ENCODE peak calls at places on chromosome 3, in five cellular contexts. One of them, this sample, is unnamed.

GRCh38 chr3:156792945-156793344 is 33.2 kb upstream of the LEKR1 start:
- ATAC-seq in pancreas: no peak
- ATAC-seq in left lung: peak
- ATAC-seq in heart right ventricle: no peak
- ATAC-seq in HepG2: no peak
- ATAC-seq in this sample: no peak

GRCh38 chr3:197366301-197367044 is 68.1 kb upstream of the DLG1 start:
- ATAC-seq in heart right ventricle: peak
- ATAC-seq in left lung: peak
- ATAC-seq in pancreas: no peak
- ATAC-seq in HepG2: no peak
- ATAC-seq in this sample: no peak

GRCh38 chr3:176909044-176909443 is 288.2 kb downstream of the TBL1XR1 start:
- ATAC-seq in left lung: no peak
- ATAC-seq in heart right ventricle: no peak
- ATAC-seq in HepG2: no peak
- ATAC-seq in pancreas: no peak
- ATAC-seq in this sample: no peak

GRCh38 chr3:64214002-64214696 is 11.1 kb downstream of the PRICKLE2 start:
- ATAC-seq in pancreas: peak
- ATAC-seq in HepG2: no peak
- ATAC-seq in heart right ventricle: peak
- ATAC-seq in left lung: peak
- ATAC-seq in this sample: peak

GRCh38 chr3:28624079-28624478 is 275.5 kb upstream of the AZI2 start:
- ATAC-seq in pancreas: peak
- ATAC-seq in heart right ventricle: no peak
- ATAC-seq in left lung: no peak
- ATAC-seq in HepG2: no peak
- ATAC-seq in this sample: no peak

GRCh38 chr3:127787966-127788365 is 34.3 kb downstream of the MGLL start:
- ATAC-seq in heart right ventricle: no peak
- ATAC-seq in left lung: no peak
- ATAC-seq in HepG2: no peak
- ATAC-seq in pancreas: peak
- ATAC-seq in this sample: no peak

GRCh38 chr3:41794748-41795589 is 166.9 kb downstream of the ULK4 start:
- ATAC-seq in pancreas: no peak
- ATAC-seq in HepG2: no peak
- ATAC-seq in left lung: no peak
- ATAC-seq in heart right ventricle: no peak
- ATAC-seq in this sample: no peak

GRCh38 chr3:186162221-186162620 is 53.3 kb upstream of the ETV5 start:
- ATAC-seq in HepG2: no peak
- ATAC-seq in left lung: peak
- ATAC-seq in pancreas: no peak
- ATAC-seq in heart right ventricle: peak
- ATAC-seq in this sample: peak

GRCh38 chr3:188700497-188700896 is 471.3 kb upstream of the TPRG1 start:
- ATAC-seq in pancreas: no peak
- ATAC-seq in HepG2: no peak
- ATAC-seq in heart right ventricle: no peak
- ATAC-seq in left lung: no peak
- ATAC-seq in this sample: no peak

GRCh38 chr3:23728651-23729117 is 77.1 kb upstream of the UBE2E1 start:
- ATAC-seq in left lung: peak
- ATAC-seq in HepG2: peak
- ATAC-seq in pancreas: no peak
- ATAC-seq in heart right ventricle: no peak
- ATAC-seq in this sample: peak

GRCh38 chr3:111936967-111937366 is 41.9 kb upstream of the ABHD10 start:
- ATAC-seq in pancreas: no peak
- ATAC-seq in left lung: peak
- ATAC-seq in heart right ventricle: no peak
- ATAC-seq in HepG2: no peak
- ATAC-seq in this sample: no peak

GRCh38 chr3:195508185-195508584 is 34.9 kb downstream of the PPP1R2 start:
- ATAC-seq in HepG2: no peak
- ATAC-seq in pancreas: no peak
- ATAC-seq in heart right ventricle: no peak
- ATAC-seq in left lung: peak
- ATAC-seq in this sample: no peak

GRCh38 chr3:11452988-11453847 is 181.0 kb downstream of the ATG7 start:
- ATAC-seq in heart right ventricle: peak
- ATAC-seq in HepG2: no peak
- ATAC-seq in left lung: peak
- ATAC-seq in pancreas: no peak
- ATAC-seq in this sample: peak

GRCh38 chr3:177210744-177211502 is 13.6 kb upstream of the TBL1XR1 start:
- ATAC-seq in pancreas: no peak
- ATAC-seq in HepG2: peak
- ATAC-seq in left lung: no peak
- ATAC-seq in heart right ventricle: no peak
- ATAC-seq in this sample: no peak

GRCh38 chr3:63456901-63457300 is 178.8 kb downstream of the SYNPR start:
- ATAC-seq in heart right ventricle: no peak
- ATAC-seq in pancreas: no peak
- ATAC-seq in left lung: peak
- ATAC-seq in HepG2: no peak
- ATAC-seq in this sample: no peak

GRCh38 chr3:58249358-58250092 is 11.9 kb downstream of the ABHD6 start:
- ATAC-seq in heart right ventricle: no peak
- ATAC-seq in pancreas: no peak
- ATAC-seq in left lung: peak
- ATAC-seq in HepG2: peak
- ATAC-seq in this sample: peak

GRCh38 chr3:114299421-114299820 is 5.6 kb downstream of the TIGIT start:
- ATAC-seq in HepG2: peak
- ATAC-seq in left lung: no peak
- ATAC-seq in pancreas: peak
- ATAC-seq in heart right ventricle: no peak
- ATAC-seq in this sample: no peak

GRCh38 chr3:195147649-195148121 is 123.3 kb downstream of the XXYLT1 start:
- ATAC-seq in pancreas: no peak
- ATAC-seq in HepG2: no peak
- ATAC-seq in heart right ventricle: peak
- ATAC-seq in left lung: peak
- ATAC-seq in this sample: peak

GRCh38 chr3:38725726-38726410 is 76.4 kb upstream of the SCN5A start:
- ATAC-seq in heart right ventricle: peak
- ATAC-seq in pancreas: no peak
- ATAC-seq in HepG2: no peak
- ATAC-seq in left lung: no peak
- ATAC-seq in this sample: no peak

DNA sequence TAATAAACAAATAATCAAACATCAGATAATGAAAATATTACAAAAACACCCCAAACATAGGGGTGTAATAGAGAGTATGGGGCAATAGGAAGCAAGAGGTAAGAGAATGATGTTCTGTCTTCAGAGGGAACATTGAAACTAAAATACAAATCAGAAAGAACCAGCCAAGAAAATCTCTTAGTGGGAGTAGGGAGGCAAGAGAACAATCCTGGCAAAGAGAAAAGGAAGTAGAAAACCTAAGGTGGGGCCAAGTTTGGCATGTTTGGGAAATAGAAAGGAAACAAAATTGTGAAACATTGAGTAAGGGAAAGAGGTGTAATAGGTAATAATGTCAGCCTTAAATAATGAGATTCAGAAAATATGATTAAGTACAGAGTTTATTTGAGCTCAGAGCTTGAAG is 467.1 kb downstream of the RBMS3 start:
- ATAC-seq in HepG2: no peak
- ATAC-seq in heart right ventricle: peak
- ATAC-seq in left lung: no peak
- ATAC-seq in pancreas: no peak
- ATAC-seq in this sample: peak
- H3K27ac ChIP-seq in HepG2: no peak
- H3K27ac ChIP-seq in heart right ventricle: no peak
- H3K27ac ChIP-seq in left lung: peak
- H3K27ac ChIP-seq in pancreas: no peak
- H3K27ac ChIP-seq in this sample: peak

GRCh38 chr3:4606915-4607314 is 113.8 kb downstream of the ITPR1 start:
- ATAC-seq in left lung: no peak
- ATAC-seq in heart right ventricle: peak
- ATAC-seq in pancreas: no peak
- ATAC-seq in HepG2: no peak
- ATAC-seq in this sample: no peak
- H3K27ac ChIP-seq in left lung: no peak
- H3K27ac ChIP-seq in heart right ventricle: no peak
- H3K27ac ChIP-seq in pancreas: no peak
- H3K27ac ChIP-seq in HepG2: no peak
- H3K27ac ChIP-seq in this sample: no peak

DNA sequence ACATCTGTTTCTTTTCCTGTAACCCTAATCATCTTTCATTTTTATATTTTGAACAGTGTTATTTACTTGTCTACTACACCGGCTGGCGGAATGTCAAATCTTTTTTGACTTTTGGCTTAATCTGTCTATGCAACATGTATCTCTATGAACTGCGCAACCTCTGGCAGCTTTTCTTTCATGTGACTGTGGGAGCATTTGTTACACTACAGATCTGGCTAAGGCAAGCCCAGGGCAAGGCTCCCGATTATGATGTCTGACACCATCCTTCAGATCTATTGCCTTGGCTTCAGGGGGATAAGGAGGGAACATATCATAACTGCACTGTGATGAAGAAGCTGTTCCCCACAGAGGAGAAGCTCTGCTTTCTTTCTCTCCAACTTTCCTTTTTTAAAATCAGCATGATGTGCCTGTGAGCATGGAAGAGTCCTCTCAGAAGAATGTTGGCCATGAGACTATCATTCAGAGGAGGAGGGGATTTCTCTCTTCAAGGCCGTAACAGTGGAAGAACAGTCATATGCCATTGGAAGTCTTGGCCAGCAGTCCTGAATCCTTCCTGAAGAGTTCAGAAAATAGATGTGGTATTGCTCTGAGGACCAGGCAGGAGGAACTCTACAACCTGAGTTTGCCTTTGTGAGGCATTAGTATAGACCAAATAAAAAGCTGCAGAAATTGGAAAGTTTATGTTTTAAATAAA is 69.9 kb downstream of the SEC22A start:
- ATAC-seq in pancreas: no peak
- ATAC-seq in heart right ventricle: peak
- ATAC-seq in left lung: no peak
- ATAC-seq in HepG2: no peak
- ATAC-seq in this sample: peak
- H3K27ac ChIP-seq in pancreas: no peak
- H3K27ac ChIP-seq in heart right ventricle: no peak
- H3K27ac ChIP-seq in left lung: no peak
- H3K27ac ChIP-seq in HepG2: no peak
- H3K27ac ChIP-seq in this sample: no peak

GRCh38 chr3:49017646-49017977 is 768 bp downstream of the DALRD3 start:
- ATAC-seq in HepG2: peak
- ATAC-seq in heart right ventricle: no peak
- ATAC-seq in pancreas: no peak
- ATAC-seq in left lung: no peak
- ATAC-seq in this sample: no peak
- H3K27ac ChIP-seq in HepG2: peak
- H3K27ac ChIP-seq in heart right ventricle: peak
- H3K27ac ChIP-seq in pancreas: peak
- H3K27ac ChIP-seq in left lung: peak
- H3K27ac ChIP-seq in this sample: no peak

GRCh38 chr3:4505688-4506558 is 12.8 kb downstream of the ITPR1 start:
- ATAC-seq in heart right ventricle: no peak
- ATAC-seq in HepG2: peak
- ATAC-seq in left lung: no peak
- ATAC-seq in pancreas: no peak
- ATAC-seq in this sample: no peak

GRCh38 chr3:4503050-4503449 is 9.9 kb downstream of the ITPR1 start:
- ATAC-seq in pancreas: no peak
- ATAC-seq in HepG2: no peak
- ATAC-seq in heart right ventricle: no peak
- ATAC-seq in left lung: no peak
- ATAC-seq in this sample: no peak

GRCh38 chr3:4507010-4507596 is 14.0 kb downstream of the ITPR1 start:
- ATAC-seq in pancreas: no peak
- ATAC-seq in heart right ventricle: no peak
- ATAC-seq in left lung: no peak
- ATAC-seq in HepG2: peak
- ATAC-seq in this sample: no peak

GRCh38 chr3:4506559-4507009 is 13.4 kb downstream of the ITPR1 start:
- ATAC-seq in left lung: no peak
- ATAC-seq in pancreas: no peak
- ATAC-seq in HepG2: peak
- ATAC-seq in heart right ventricle: no peak
- ATAC-seq in this sample: no peak

DNA sequence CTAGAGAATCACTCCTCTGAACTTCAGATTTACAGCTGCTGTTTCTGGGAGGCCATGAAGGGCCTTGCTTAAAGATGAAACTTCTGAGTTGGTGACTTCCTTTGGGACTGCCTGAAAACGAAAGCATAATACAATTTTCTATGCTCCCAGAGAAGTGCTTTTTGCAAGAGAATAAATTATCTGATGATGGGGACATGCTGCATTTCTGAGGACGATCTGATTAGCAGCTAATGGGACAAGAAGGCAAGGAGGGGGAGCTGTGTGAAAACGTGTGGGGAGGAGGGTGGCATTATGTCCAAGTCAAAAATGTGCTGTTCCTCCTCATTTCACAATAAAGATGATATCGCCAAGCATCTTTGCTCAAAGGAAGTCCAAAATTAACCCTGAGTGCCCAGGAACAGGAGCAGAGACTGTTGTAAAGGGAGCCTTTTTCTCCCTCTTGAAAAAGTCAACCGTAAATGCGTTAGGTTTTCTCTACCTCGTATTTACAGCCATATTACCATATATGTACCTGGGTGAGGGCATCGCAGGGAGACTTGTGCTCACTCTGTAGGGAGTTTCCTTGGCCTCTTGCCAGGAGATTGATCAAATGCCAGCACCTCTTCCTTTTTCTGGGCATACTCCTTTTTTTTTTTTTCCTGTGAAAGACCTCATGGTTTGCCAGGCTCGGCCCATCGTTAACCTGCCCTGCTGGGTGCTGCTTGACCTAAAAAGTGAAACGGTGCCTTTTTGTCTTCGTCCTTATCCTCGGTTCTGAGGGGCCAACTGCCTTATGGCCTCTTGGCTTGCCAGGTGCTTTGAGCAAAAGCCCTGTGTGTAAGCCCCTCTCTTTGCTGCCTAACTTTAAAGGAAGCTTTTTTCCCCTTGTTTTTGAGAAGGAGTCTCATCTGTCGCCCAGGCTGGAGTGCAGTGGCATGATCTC is 11.5 kb downstream of the ITPR1 start:
- ATAC-seq in heart right ventricle: peak
- ATAC-seq in pancreas: no peak
- ATAC-seq in HepG2: no peak
- ATAC-seq in left lung: peak
- ATAC-seq in this sample: peak
- H3K27ac ChIP-seq in heart right ventricle: peak
- H3K27ac ChIP-seq in pancreas: no peak
- H3K27ac ChIP-seq in HepG2: no peak
- H3K27ac ChIP-seq in left lung: peak
- H3K27ac ChIP-seq in this sample: peak